ENCODE peak calls at places on chromosomes 13 and 19, in nine cellular contexts. N is SK-N-SH, O is osteoblast, H is PC-9, U is GM23338, I is IMR-90, W is OCI-LY7, Z is mammary epithelial cell, G is H9. L is an unnamed sample.

GRCh38 chr13:60959427-60959826 is 456.2 kb downstream of the PCDH20 start:
- DNase-seq in U (no peak), H (no peak), I (no peak), O (no peak), W (no peak), G (no peak), N (no peak), Z (no peak), L (no peak)

GRCh38 chr13:93425411-93425810 is 198.8 kb downstream of the GPC6 start:
- DNase-seq in O (no peak), Z (no peak), I (no peak), N (no peak), G (no peak), W (no peak), U (no peak), H (no peak), L (no peak)

GRCh38 chr19:38394488-38394887 is 6.0 kb downstream of the SPRED3 start:
- DNase-seq in I (no peak), W (peak; percentile 24), G (peak; percentile 98), H (no peak), O (peak; percentile 51), Z (no peak), U (peak; percentile 99), N (no peak), L (no peak)

GRCh38 chr13:25455146-25455545 is 83.4 kb downstream of the ATP8A2 start:
- DNase-seq in Z (peak; percentile 76), U (no peak), I (no peak), G (no peak), O (no peak), H (no peak), W (no peak), N (no peak), L (no peak)

GRCh38 chr13:53200498-53201453 is 172.2 kb downstream of the OLFM4 start:
- DNase-seq in H (no peak), I (peak; percentile 1), W (no peak), G (peak; percentile 89), O (peak; percentile 71), U (peak; percentile 92), Z (no peak), N (peak; percentile 44), L (no peak)

GRCh38 chr19:45515081-45515624 is 7.9 kb downstream of the VASP start:
- DNase-seq in N (no peak), H (no peak), W (peak; percentile 61), Z (no peak), G (no peak), I (no peak), U (no peak), O (no peak), L (no peak)

GRCh38 chr13:73496711-73497110 is 437.9 kb downstream of the KLF5 start:
- DNase-seq in W (no peak), Z (no peak), H (no peak), N (no peak), U (no peak), I (no peak), O (no peak), G (no peak), L (no peak)

GRCh38 chr19:12749938-12750521 is 1.6 kb upstream of the BEST2 start:
- DNase-seq in W (no peak), I (peak; percentile 56), O (peak; percentile 90), Z (no peak), G (no peak), H (no peak), U (peak; percentile 42), N (peak; percentile 54), L (no peak)

GRCh38 chr19:35742121-35742724 is at the start of gene IGFLR1:
- DNase-seq in U (no peak), H (no peak), W (peak; percentile 75), N (no peak), Z (no peak), I (no peak), O (peak; percentile 15), G (no peak), L (no peak)

GRCh38 chr13:46683879-46684278 is 113.1 kb downstream of the ESD start:
- DNase-seq in Z (no peak), W (no peak), H (no peak), N (no peak), U (no peak), O (no peak), G (no peak), I (peak; percentile 46), L (no peak)

GRCh38 chr19:2327773-2328400 is 499 bp downstream of the LSM7 start:
- DNase-seq in I (peak; percentile 81), N (peak; percentile 72), W (peak; percentile 89), G (peak; percentile 81), O (peak; percentile 96), H (peak; percentile 22), Z (peak; percentile 78), U (peak; percentile 82), L (peak; percentile 87)

GRCh38 chr19:6971366-6971765 is 49.9 kb downstream of the MBD3L2B start:
- DNase-seq in W (no peak), G (no peak), I (no peak), Z (peak; percentile 40), O (peak; percentile 19), N (no peak), H (no peak), U (no peak), L (no peak)

GRCh38 chr19:1360126-1360817 is 23.4 kb upstream of the NDUFS7 start:
- DNase-seq in U (no peak), O (peak; percentile 84), N (no peak), Z (no peak), G (no peak), W (no peak), I (no peak), H (no peak), L (no peak)

GRCh38 chr19:28065026-28065425 is 1147.9 kb downstream of the UQCRFS1 start:
- DNase-seq in W (no peak), G (no peak), H (no peak), I (no peak), O (no peak), U (peak; percentile 24), Z (no peak), N (no peak), L (no peak)

GRCh38 chr13:79825959-79826358 is 345.0 kb downstream of the NDFIP2 start:
- DNase-seq in N (peak; percentile 65), I (no peak), Z (no peak), G (no peak), O (no peak), U (no peak), W (no peak), H (no peak), L (no peak)

GRCh38 chr19:789473-790052 is 7.7 kb upstream of the PTBP1 start:
- DNase-seq in N (no peak), H (no peak), G (peak; percentile 68), Z (no peak), O (peak; percentile 45), W (no peak), I (no peak), U (peak; percentile 82), L (no peak)

GRCh38 chr13:26497991-26498423 is 59.5 kb upstream of the WASF3 start:
- DNase-seq in O (peak; percentile 88), G (no peak), U (no peak), Z (peak; percentile 33), H (no peak), W (no peak), N (no peak), I (peak; percentile 96), L (no peak)

GRCh38 chr13:92175330-92175729 is 776.9 kb downstream of the GPC5 start:
- DNase-seq in H (no peak), U (peak; percentile 67), O (peak; percentile 69), W (peak; percentile 51), G (peak; percentile 34), I (peak; percentile 62), N (peak; percentile 62), Z (peak; percentile 0), L (peak; percentile 26)

GRCh38 chr19:41753936-41754529 is 1.3 kb upstream of the CEACAM6 start:
- DNase-seq in I (peak; percentile 4), W (peak; percentile 70), U (peak; percentile 71), N (peak; percentile 49), G (peak; percentile 47), Z (peak; percentile 19), H (peak; percentile 51), O (no peak), L (peak; percentile 71)

GRCh38 chr19:41748012-41748411 is 7.3 kb upstream of the CEACAM6 start:
- DNase-seq in H (no peak), W (no peak), U (no peak), N (no peak), O (no peak), I (no peak), Z (no peak), G (no peak), L (no peak)

GRCh38 chr19:41754596-41754995 is 734 bp upstream of the CEACAM6 start:
- DNase-seq in O (no peak), I (no peak), Z (no peak), W (no peak), G (no peak), H (no peak), U (no peak), N (no peak), L (no peak)

GRCh38 chr19:41755328-41755913 is at the start of gene CEACAM6:
- DNase-seq in I (no peak), N (no peak), Z (no peak), O (no peak), H (peak; percentile 74), G (peak; percentile 32), U (peak; percentile 49), W (no peak), L (no peak)

DNA sequence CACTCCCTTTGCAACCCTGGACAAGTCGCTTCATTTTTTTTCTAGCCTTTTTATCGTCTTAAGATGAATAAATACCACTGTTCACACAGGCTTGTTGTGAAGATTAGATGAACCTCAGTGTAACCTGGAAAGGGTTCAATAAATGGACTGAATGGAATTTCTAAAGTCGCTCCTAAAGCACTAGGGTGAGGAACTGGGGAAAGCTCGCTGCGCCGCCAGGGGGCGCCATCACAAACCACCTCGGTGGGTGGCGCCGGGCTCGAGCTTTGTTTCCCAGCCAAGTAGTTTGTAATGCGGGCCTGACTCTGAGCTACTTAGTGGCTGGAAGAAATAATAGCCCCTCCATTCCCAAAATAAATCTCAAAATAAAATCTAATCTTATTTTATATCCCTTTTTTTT is 2.2 kb upstream of the CEACAM6 start:
- DNase-seq in G (peak; percentile 65), I (no peak), W (peak; percentile 69), O (peak; percentile 89), Z (peak; percentile 31), N (peak; percentile 46), U (peak; percentile 85), H (peak; percentile 40), L (peak; percentile 65)
- TF ChIP-seq CTCF in G (peak; percentile 73), I (peak; percentile 51), W (peak; percentile 95), O (peak; percentile 75), Z (peak; percentile 86), N (peak; percentile 72), U (peak; percentile 93), H (peak; percentile 80), L (peak; percentile 86)

GRCh38 chr19:9140159-9140874 is at the start of gene ZNF317:
- DNase-seq in N (peak; percentile 83), I (peak; percentile 88), W (peak; percentile 96), H (peak; percentile 82), G (peak; percentile 91), O (peak; percentile 89), Z (peak; percentile 85), U (peak; percentile 97), L (peak; percentile 92)
- H2AFZ ChIP-seq in N (peak within 1 kb of the TSS; percentile 99), I (peak within 1 kb of the TSS; percentile 93), W (peak within 1 kb of the TSS; percentile 96), H (peak within 1 kb of the TSS; percentile 94), G (peak within 1 kb of the TSS; percentile 100), O (peak within 1 kb of the TSS; percentile 94), Z (peak within 1 kb of the TSS; percentile 99), U (peak within 1 kb of the TSS; percentile 100), L (peak within 1 kb of the TSS; percentile 90)

GRCh38 chr19:50632151-50632835 is 7.4 kb downstream of the SYT3 start:
- DNase-seq in U (peak; percentile 38), N (no peak), W (no peak), Z (no peak), H (no peak), G (no peak), I (no peak), O (no peak), L (no peak)
- TF ChIP-seq CTCF in U (peak; percentile 49), N (no peak), W (peak; percentile 51), Z (no peak), H (peak; percentile 25), G (peak; percentile 48), I (no peak), O (no peak), L (no peak)

GRCh38 chr13:36163303-36163702 is 32.1 kb upstream of the DCLK1 start:
- DNase-seq in W (no peak), G (no peak), H (no peak), Z (no peak), O (no peak), N (no peak), U (no peak), I (no peak), L (no peak)
- H2AFZ ChIP-seq in W (no peak overlapping the region), G (no peak overlapping the region), H (no peak overlapping the region), Z (no peak overlapping the region), O (no peak overlapping the region), N (no peak overlapping the region), U (peak overlapping the region; percentile 75), I (no peak overlapping the region), L (no peak overlapping the region)

L was measured in DND-41.